ENCODE peak calls at places on chromosomes 6 and 20, in six cellular contexts. P is IMR-90, L is H1, Q is neuronal stem cell, H is H9, A is trophoblast cell. S is an unnamed sample.

GRCh38 chr6:109019911-109020310 is 74.7 kb downstream of the SESN1 start:
- DNase-seq in L (no peak), P (no peak), A (no peak), Q (no peak), H (no peak), S (no peak)

GRCh38 chr20:7113577-7114466 is 346.3 kb downstream of the BMP2 start:
- DNase-seq in L (peak; percentile 34), Q (peak; percentile 61), P (peak; percentile 1), A (no peak), H (peak; percentile 71), S (peak; percentile 35)

GRCh38 chr6:106145741-106146227 is 59.6 kb downstream of the PRDM1 start:
- DNase-seq in Q (no peak), P (peak; percentile 59), A (no peak), L (no peak), H (no peak), S (no peak)

GRCh38 chr6:43276180-43277082 is 21.6 kb upstream of the SLC22A7 start:
- DNase-seq in A (no peak), L (no peak), P (no peak), H (no peak), Q (no peak), S (peak; percentile 47)

GRCh38 chr6:26071135-26071534 is 16.1 kb upstream of the HFE start:
- DNase-seq in P (no peak), H (no peak), Q (no peak), A (no peak), L (no peak), S (no peak)

GRCh38 chr6:156639023-156639728 is 138.0 kb upstream of the ARID1B start:
- DNase-seq in H (no peak), A (no peak), P (no peak), L (no peak), Q (no peak), S (no peak)

GRCh38 chr20:45781391-45781931 is 10.2 kb downstream of the WFDC3 start:
- DNase-seq in Q (no peak), A (peak; percentile 56), P (peak; percentile 95), L (no peak), H (no peak), S (peak; percentile 94)

GRCh38 chr20:31602779-31603441 is 2.2 kb upstream of the ID1 start:
- DNase-seq in A (peak; percentile 49), Q (no peak), L (no peak), P (peak; percentile 89), H (no peak), S (peak; percentile 97)

GRCh38 chr20:64068381-64069208 is 5.6 kb downstream of the TCEA2 start:
- DNase-seq in L (no peak), P (no peak), A (no peak), H (no peak), Q (no peak), S (no peak)

GRCh38 chr6:37020426-37021211 is 15.2 kb downstream of the FGD2 start:
- DNase-seq in Q (no peak), P (no peak), H (peak; percentile 73), A (no peak), L (no peak), S (no peak)

GRCh38 chr6:35475573-35475972 is 7.4 kb downstream of the RPL10A start:
- DNase-seq in L (no peak), A (no peak), P (no peak), H (no peak), Q (no peak), S (no peak)

GRCh38 chr6:169159331-169159730 is 94.3 kb downstream of the THBS2 start:
- DNase-seq in L (no peak), Q (no peak), A (no peak), H (no peak), P (no peak), S (no peak)

GRCh38 chr20:986733-987355 is 15.3 kb downstream of the RSPO4 start:
- DNase-seq in H (no peak), A (peak; percentile 4), P (no peak), Q (no peak), L (no peak), S (no peak)

GRCh38 chr6:158500016-158500735 is 59.7 kb upstream of the TMEM181 start:
- DNase-seq in L (no peak), A (no peak), H (no peak), P (peak; percentile 59), Q (no peak), S (peak; percentile 61)

GRCh38 chr6:55664581-55665223 is 85.7 kb upstream of the HMGCLL1 start:
- DNase-seq in L (no peak), A (no peak), Q (no peak), P (peak; percentile 20), H (no peak), S (no peak)

GRCh38 chr6:27752038-27752885 is 159.9 kb downstream of the OR2B2 start:
- DNase-seq in P (peak; percentile 76), H (peak; percentile 67), A (peak; percentile 97), L (no peak), Q (peak; percentile 86), S (peak; percentile 88)

GRCh38 chr20:62524486-62524885 is 48.7 kb upstream of the GATA5 start:
- DNase-seq in A (no peak), Q (no peak), P (peak; percentile 6), H (no peak), L (no peak), S (peak; percentile 23)

GRCh38 chr20:52078289-52078688 is 113.3 kb downstream of the ZFP64 start:
- DNase-seq in A (peak; percentile 38), H (no peak), L (no peak), P (no peak), Q (no peak), S (no peak)

GRCh38 chr6:138004423-138005287 is 102.6 kb downstream of the PERP start:
- DNase-seq in Q (no peak), P (peak; percentile 41), H (no peak), A (peak; percentile 68), L (no peak), S (peak; percentile 33)

GRCh38 chr6:45480697-45481415 is 103.1 kb upstream of the SUPT3H start:
- DNase-seq in L (no peak), Q (no peak), H (no peak), A (no peak), P (no peak), S (peak; percentile 70)

GRCh38 chr6:31651602-31652191 is 764 bp downstream of the BAG6 start:
- DNase-seq in L (peak; percentile 36), A (peak; percentile 82), Q (no peak), P (peak; percentile 80), H (peak; percentile 89), S (no peak)

GRCh38 chr20:57432874-57433491 is 41.8 kb downstream of the RBM38 start:
- DNase-seq in Q (no peak), A (no peak), H (no peak), P (no peak), L (no peak), S (peak; percentile 8)

GRCh38 chr6:161924516-161925116 is 650.8 kb upstream of the AGPAT4 start:
- DNase-seq in P (no peak), H (no peak), Q (no peak), A (no peak), L (no peak), S (peak; percentile 55)

GRCh38 chr20:33465536-33466302 is 22.2 kb upstream of the SNTA1 start:
- DNase-seq in P (no peak), L (no peak), Q (no peak), H (no peak), A (no peak), S (no peak)

GRCh38 chr6:43376551-43376981 is 7.1 kb upstream of the ZNF318 start:
- DNase-seq in P (peak; percentile 59), Q (no peak), L (no peak), A (peak; percentile 91), H (no peak), S (peak; percentile 50)

GRCh38 chr6:5141046-5141445 is 55.9 kb downstream of the PPP1R3G start:
- DNase-seq in H (no peak), A (no peak), L (no peak), P (peak; percentile 17), Q (no peak), S (peak; percentile 4)

GRCh38 chr6:26124550-26125014 is 37.4 kb downstream of the HFE start:
- DNase-seq in A (no peak), L (no peak), Q (no peak), P (no peak), H (no peak), S (no peak)

GRCh38 chr6:155181498-155181897 is 82.3 kb upstream of the CLDN20 start:
- DNase-seq in P (no peak), H (no peak), Q (no peak), A (peak; percentile 37), L (no peak), S (no peak)

GRCh38 chr20:49356676-49357075 is 78.8 kb upstream of the ZNFX1 start:
- DNase-seq in P (no peak), H (no peak), A (no peak), L (no peak), Q (no peak), S (no peak)

GRCh38 chr6:149435919-149436586 is 36.0 kb downstream of the SUMO4 start:
- DNase-seq in P (no peak), A (no peak), L (no peak), H (no peak), Q (no peak), S (no peak)

GRCh38 chr6:149437212-149437611 is 37.1 kb downstream of the SUMO4 start:
- DNase-seq in A (peak; percentile 21), P (no peak), H (no peak), L (no peak), Q (no peak), S (no peak)

GRCh38 chr6:149438855-149439254 is 38.8 kb downstream of the SUMO4 start:
- DNase-seq in L (no peak), Q (no peak), H (no peak), A (no peak), P (no peak), S (no peak)

GRCh38 chr6:149433901-149434300 is 33.8 kb downstream of the SUMO4 start:
- DNase-seq in A (no peak), Q (no peak), P (no peak), L (no peak), H (no peak), S (no peak)

GRCh38 chr6:149436647-149437046 is 36.6 kb downstream of the SUMO4 start:
- DNase-seq in Q (no peak), P (no peak), L (no peak), H (no peak), A (no peak), S (no peak)
- H3K14ac ChIP-seq in Q (no peak overlapping the region), P (no peak overlapping the region), L (no peak overlapping the region), H (no peak overlapping the region), A (no peak overlapping the region), S (no peak overlapping the region)

GRCh38 chr6:41734666-41735426 is 562 bp downstream of the TFEB start:
- DNase-seq in L (no peak), A (peak; percentile 33), H (peak; percentile 62), P (peak; percentile 71), Q (peak; percentile 39), S (peak; percentile 87)
- H3K27ac ChIP-seq in L (no peak overlapping the region), A (peak overlapping the region; percentile 71), H (no peak overlapping the region), P (peak overlapping the region; percentile 70), Q (no peak overlapping the region), S (peak overlapping the region; percentile 95)

GRCh38 chr6:2579789-2580570 is 170.7 kb downstream of the MYLK4 start:
- DNase-seq in A (no peak), Q (no peak), L (no peak), H (no peak), P (no peak), S (no peak)
- H3K14ac ChIP-seq in A (no peak overlapping the region), Q (no peak overlapping the region), L (no peak overlapping the region), H (no peak overlapping the region), P (peak overlapping the region; percentile 32), S (no peak overlapping the region)

DNA sequence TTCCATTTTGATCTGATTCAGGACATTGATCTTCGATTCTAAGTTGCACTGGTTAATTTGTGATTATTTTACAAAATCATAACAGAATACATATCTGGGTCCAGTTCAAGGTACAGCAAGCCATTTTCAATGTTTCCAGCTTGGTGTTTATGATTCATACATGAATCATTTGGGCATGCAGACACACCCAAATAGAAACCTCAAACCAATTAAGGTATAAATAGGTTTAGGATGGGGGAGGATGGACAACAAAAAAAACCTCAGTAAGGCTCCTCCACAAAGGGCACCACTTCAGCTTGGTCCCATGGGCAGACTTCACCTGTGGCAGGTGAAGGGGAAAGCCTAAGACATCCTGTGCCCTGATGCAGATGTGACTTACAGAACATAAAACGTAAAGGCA is 192.7 kb downstream of the KHDC1L start:
- DNase-seq in H (no peak), A (no peak), L (no peak), P (peak; percentile 26), Q (no peak), S (no peak)
- H3K27ac ChIP-seq in H (no peak overlapping the region), A (no peak overlapping the region), L (no peak overlapping the region), P (no peak overlapping the region), Q (no peak overlapping the region), S (no peak overlapping the region)